ENCODE peak calls at places on chromosomes 11 and 22, in four cellular contexts. P is cardiac muscle cell, E is dorsolateral prefrontal cortex, U is uterus. R is an unnamed sample.
A peak's percentile ranks its signal among the peaks of the same experiment; 100 is the strongest.

GRCh38 chr11:11748706-11749365 is 92.9 kb upstream of the USP47 start:
- DNase-seq in P (no peak), E (no peak), U (no peak), R (no peak)

GRCh38 chr11:15688351-15688792 is 573.6 kb downstream of the INSC start:
- DNase-seq in P (peak; percentile 94), E (peak; percentile 28), U (no peak), R (no peak)

GRCh38 chr11:127157225-127157624 is 156.7 kb upstream of the KIRREL3 start:
- DNase-seq in P (no peak), E (no peak), U (no peak), R (no peak)

GRCh38 chr11:63805844-63806415 is 7.3 kb upstream of the SPINDOC start:
- DNase-seq in P (peak; percentile 74), E (no peak), U (no peak), R (no peak)

GRCh38 chr22:45842141-45842831 is 134.7 kb downstream of the WNT7B start:
- DNase-seq in P (peak; percentile 29), E (no peak), U (no peak), R (peak; percentile 43)

GRCh38 chr11:119678351-119678750 is 50.6 kb downstream of the NECTIN1 start:
- DNase-seq in P (no peak), E (no peak), U (no peak), R (no peak)

GRCh38 chr11:2788751-2789140 is 89.0 kb upstream of the KCNQ1OT1 start:
- DNase-seq in P (no peak), E (no peak), U (no peak), R (no peak)

GRCh38 chr11:11250470-11250869 is 102.6 kb downstream of the CSNK2A3 start:
- DNase-seq in P (no peak), E (no peak), U (no peak), R (no peak)

GRCh38 chr11:15976433-15977045 is 379.8 kb downstream of the SOX6 start:
- DNase-seq in P (peak; percentile 58), E (no peak), U (no peak), R (no peak)

GRCh38 chr22:40018051-40018450 is 23.3 kb downstream of the FAM83F start:
- DNase-seq in P (no peak), E (no peak), U (no peak), R (no peak)

GRCh38 chr11:72782081-72782920 is 11.5 kb downstream of the STARD10 start:
- DNase-seq in P (no peak), E (no peak), U (no peak), R (no peak)
- H3K27ac ChIP-seq in P (no peak overlapping the region), E (peak overlapping the region; percentile 62), U (peak overlapping the region; percentile 46), R (no peak overlapping the region)

GRCh38 chr11:89420981-89421380 is 70.2 kb downstream of the NOX4 start:
- DNase-seq in P (no peak), E (no peak), U (no peak), R (no peak)
- H3K27ac ChIP-seq in P (no peak overlapping the region), E (no peak overlapping the region), U (no peak overlapping the region), R (no peak overlapping the region)

GRCh38 chr11:57299150-57299737 is 25.5 kb downstream of the TNKS1BP1 start:
- DNase-seq in P (no peak), E (no peak), U (no peak), R (no peak)

GRCh38 chr11:57290288-57290687 is 34.5 kb downstream of the TNKS1BP1 start:
- DNase-seq in P (peak; percentile 57), E (no peak), U (no peak), R (no peak)

GRCh38 chr11:57288771-57289579 is 35.8 kb downstream of the TNKS1BP1 start:
- DNase-seq in P (peak; percentile 53), E (no peak), U (no peak), R (peak; percentile 92)

GRCh38 chr11:57297221-57297620 is 27.5 kb downstream of the TNKS1BP1 start:
- DNase-seq in P (no peak), E (no peak), U (no peak), R (no peak)

GRCh38 chr11:57294225-57295131 is 30.3 kb downstream of the TNKS1BP1 start:
- DNase-seq in P (peak; percentile 64), E (no peak), U (no peak), R (no peak)
- H3K27ac ChIP-seq in P (no peak overlapping the region), E (no peak overlapping the region), U (no peak overlapping the region), R (peak overlapping the region; percentile 97)

DNA sequence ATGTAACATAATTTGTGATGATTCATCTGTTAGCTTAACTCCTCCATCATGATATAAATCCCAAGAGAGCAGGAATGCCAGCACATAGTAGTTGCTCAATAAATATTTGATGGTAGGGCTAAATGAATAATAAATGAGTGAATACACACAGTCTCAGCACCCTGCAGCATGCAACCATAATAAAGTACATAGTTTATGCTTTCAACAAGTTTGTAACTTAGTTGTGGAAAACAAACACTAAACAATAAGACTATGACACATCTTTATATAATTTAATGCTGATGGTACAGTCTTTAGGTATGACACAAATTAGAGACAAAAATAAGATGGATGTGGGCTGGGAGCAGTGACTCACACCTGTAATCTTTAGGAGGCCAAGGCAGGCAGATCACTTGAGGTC is 3.8 kb downstream of the ALKBH8 start:
- DNase-seq in P (peak; percentile 65), E (no peak), U (no peak), R (peak; percentile 73)
- H3K27ac ChIP-seq in P (no peak overlapping the region), E (no peak overlapping the region), U (no peak overlapping the region), R (peak overlapping the region; percentile 90)

GRCh38 chr11:130771708-130772107 is 144.6 kb downstream of the SNX19 start:
- DNase-seq in P (no peak), E (no peak), U (no peak), R (no peak)

GRCh38 chr11:130769782-130770565 is 146.3 kb downstream of the SNX19 start:
- DNase-seq in P (no peak), E (no peak), U (no peak), R (no peak)

GRCh38 chr11:130773436-130773835 is 142.8 kb downstream of the SNX19 start:
- DNase-seq in P (no peak), E (no peak), U (no peak), R (no peak)

GRCh38 chr11:130774703-130775102 is 141.6 kb downstream of the SNX19 start:
- DNase-seq in P (no peak), E (no peak), U (no peak), R (no peak)

DNA sequence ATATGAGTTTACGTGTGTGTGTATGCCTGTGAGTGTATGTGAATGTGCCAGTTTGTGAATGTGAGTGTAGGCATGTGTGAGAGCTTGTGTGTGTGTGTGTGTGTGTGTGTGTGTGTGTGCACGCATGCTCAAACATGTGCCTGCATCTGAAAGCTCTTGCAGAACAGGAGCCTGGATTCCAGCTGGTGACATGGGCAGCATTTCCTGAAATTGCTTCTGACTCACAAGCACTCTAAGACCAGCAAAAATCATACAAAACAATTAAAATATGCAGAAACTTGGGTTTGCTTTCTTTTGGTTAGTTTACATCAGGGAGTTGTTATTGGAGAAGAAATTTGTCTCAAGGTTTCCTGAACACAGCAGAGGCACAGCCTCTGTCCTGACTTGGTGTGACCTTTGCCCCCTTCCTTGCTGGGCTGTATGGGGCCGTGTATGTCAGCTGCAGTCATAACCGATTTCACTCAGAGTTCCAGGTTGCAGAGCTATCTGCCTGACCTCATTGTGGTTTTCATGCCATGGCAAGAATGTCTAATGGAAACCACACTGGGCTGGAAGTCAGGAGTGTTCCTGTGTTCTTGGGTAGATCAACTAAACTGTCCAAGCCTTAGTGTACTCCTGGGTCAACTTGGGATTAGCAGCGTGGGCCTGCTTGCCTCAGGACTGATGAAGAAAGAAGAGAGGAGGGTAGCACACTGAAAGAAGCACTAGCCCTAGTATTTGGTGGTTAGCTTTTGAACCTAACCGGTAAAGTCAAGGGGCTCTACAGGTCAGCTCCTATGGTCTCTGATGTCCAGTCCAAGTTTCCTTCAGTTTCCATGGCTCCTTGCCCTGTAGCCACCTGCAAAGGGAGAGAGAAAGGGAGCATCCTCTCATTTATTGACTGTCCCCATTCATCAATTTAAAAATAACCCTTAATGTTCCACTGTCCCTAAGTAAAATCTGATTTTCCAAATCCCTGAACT is 143.7 kb downstream of the SNX19 start:
- DNase-seq in P (peak; percentile 96), E (no peak), U (no peak), R (peak; percentile 65)
- H3K27ac ChIP-seq in P (no peak overlapping the region), E (no peak overlapping the region), U (no peak overlapping the region), R (peak overlapping the region; percentile 41)

DNA sequence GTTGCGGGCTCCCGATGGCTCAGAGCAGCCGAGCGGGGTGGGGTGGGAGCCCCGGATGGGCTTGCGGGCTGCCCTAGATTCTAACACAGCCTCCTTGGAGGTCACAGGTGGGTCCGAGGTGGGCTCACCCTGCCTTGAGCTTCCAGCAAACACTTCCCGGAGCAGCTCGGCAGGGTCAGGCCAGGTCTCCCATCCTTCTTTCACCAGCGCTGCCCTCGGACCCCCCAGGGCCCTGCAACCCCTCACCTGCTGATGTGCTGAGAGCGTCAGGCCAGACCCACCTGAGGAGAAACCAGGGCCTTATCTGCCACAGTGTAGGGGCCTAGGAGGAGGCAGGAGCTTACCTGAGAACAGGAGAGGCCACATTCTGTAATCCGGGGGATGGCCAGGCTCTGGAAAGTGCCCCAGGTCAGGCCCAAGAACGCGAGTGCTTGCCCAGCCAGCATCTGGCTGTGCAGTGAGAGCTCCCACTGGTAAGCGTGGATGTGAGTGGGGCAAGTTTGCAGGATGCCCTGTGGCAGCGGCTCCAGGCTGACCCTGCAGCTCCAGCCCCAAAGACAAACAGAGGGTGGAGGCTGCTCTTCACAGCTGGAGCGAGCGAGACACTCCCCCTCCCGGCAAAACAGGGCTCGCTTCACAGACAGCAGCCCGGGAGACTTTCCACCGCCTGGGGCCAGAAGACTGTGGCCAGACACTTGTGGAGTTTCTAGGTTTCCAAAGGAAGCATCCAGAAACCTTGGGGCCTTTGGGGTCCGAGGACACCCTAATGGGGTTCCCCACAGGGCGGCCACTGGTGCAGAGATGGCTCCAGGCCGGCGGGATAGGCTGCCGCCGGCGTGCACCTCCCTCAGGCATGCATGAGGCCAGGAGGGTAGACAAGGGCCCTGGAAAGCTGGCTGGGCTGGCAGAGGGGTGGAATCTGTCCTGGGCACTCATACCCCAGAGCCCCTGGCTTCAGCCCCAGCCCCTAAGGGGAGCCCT is at the start of gene IL17REL:
- DNase-seq in P (peak; percentile 22), E (no peak), U (peak; percentile 34), R (no peak)
- H3K27ac ChIP-seq in P (no peak within 1 kb of the TSS), E (no peak within 1 kb of the TSS), U (no peak within 1 kb of the TSS), R (no peak within 1 kb of the TSS)